ENCODE peak calls at places on chromosomes 5 and 9, in eight cellular contexts. J is lower lobe of right lung; A is stomach; E is A549; W is H9; U is IMR-90; M is astrocyte; D is CD4-positive, alpha-beta T cell. V is an unnamed sample.

GRCh38 chr5:174192103-174192655 is 146.7 kb downstream of the NSG2 start:
- DNase-seq in J (no peak), A (no peak), E (no peak), W (no peak), U (no peak), M (no peak), D (no peak), V (no peak)

GRCh38 chr5:134215757-134216156 is 10.1 kb downstream of the PPP2CA start:
- DNase-seq in J (no peak), A (no peak), E (no peak), W (no peak), U (no peak), M (no peak), D (no peak), V (no peak)

GRCh38 chr5:160390787-160391696 is 8.8 kb downstream of the FAM200C start:
- DNase-seq in J (no peak), A (no peak), E (peak; percentile 32), W (no peak), U (peak; percentile 36), M (peak; percentile 16), D (no peak), V (no peak)

GRCh38 chr9:120714846-120715231 is 569 bp upstream of the MEGF9 start:
- DNase-seq in J (no peak), A (no peak), E (no peak), W (no peak), U (no peak), M (no peak), D (no peak), V (no peak)

GRCh38 chr9:133838859-133839507 is 100.8 kb upstream of the SARDH start:
- DNase-seq in J (no peak), A (no peak), E (no peak), W (no peak), U (no peak), M (no peak), D (no peak), V (no peak)

GRCh38 chr5:94313188-94313587 is 305.2 kb downstream of the KIAA0825 start:
- DNase-seq in J (no peak), A (no peak), E (no peak), W (no peak), U (no peak), M (no peak), D (no peak), V (no peak)

GRCh38 chr9:110101531-110102161 is 106.3 kb downstream of the C9orf152 start:
- DNase-seq in J (no peak), A (no peak), E (no peak), W (no peak), U (peak; percentile 83), M (no peak), D (no peak), V (no peak)

GRCh38 chr5:176473335-176474006 is 25.3 kb downstream of the FAF2 start:
- DNase-seq in J (no peak), A (no peak), E (no peak), W (no peak), U (peak; percentile 64), M (no peak), D (no peak), V (peak; percentile 4)

GRCh38 chr9:130433168-130433946 is 11.4 kb upstream of the ASS1 start:
- DNase-seq in J (no peak), A (no peak), E (peak; percentile 68), W (peak; percentile 79), U (peak; percentile 39), M (peak; percentile 35), D (peak; percentile 12), V (no peak)

GRCh38 chr5:156380846-156381245 is 53.9 kb downstream of the SGCD start:
- DNase-seq in J (no peak), A (no peak), E (peak; percentile 22), W (no peak), U (peak; percentile 86), M (peak; percentile 73), D (no peak), V (no peak)

GRCh38 chr5:154058055-154059038 is 19.6 kb downstream of the MFAP3 start:
- DNase-seq in J (no peak), A (peak; percentile 75), E (no peak), W (no peak), U (peak; percentile 31), M (peak; percentile 69), D (no peak), V (no peak)

GRCh38 chr9:18238752-18239151 is 235.2 kb upstream of the ADAMTSL1 start:
- DNase-seq in J (no peak), A (no peak), E (no peak), W (no peak), U (peak; percentile 56), M (peak; percentile 56), D (no peak), V (no peak)

GRCh38 chr5:51829691-51830090 is 446.4 kb downstream of the ISL1 start:
- DNase-seq in J (no peak), A (no peak), E (no peak), W (no peak), U (no peak), M (no peak), D (no peak), V (no peak)

GRCh38 chr9:92141144-92142129 is 26.2 kb upstream of the SPTLC1 start:
- DNase-seq in J (no peak), A (peak; percentile 45), E (no peak), W (peak; percentile 64), U (no peak), M (no peak), D (no peak), V (no peak)

GRCh38 chr5:175467983-175468698 is 10.2 kb upstream of the SFXN1 start:
- DNase-seq in J (no peak), A (no peak), E (no peak), W (no peak), U (no peak), M (no peak), D (no peak), V (no peak)

GRCh38 chr5:7808998-7809397 is 41.9 kb downstream of the CFAP90 start:
- DNase-seq in J (no peak), A (no peak), E (no peak), W (no peak), U (no peak), M (no peak), D (no peak), V (no peak)

GRCh38 chr5:57368010-57368409 is 114.6 kb downstream of the ACTBL2 start:
- DNase-seq in J (no peak), A (no peak), E (peak; percentile 17), W (no peak), U (peak; percentile 68), M (peak; percentile 15), D (no peak), V (peak; percentile 8)

GRCh38 chr5:52989025-52989780 is at the start of gene ITGA2:
- DNase-seq in J (peak; percentile 68), A (peak; percentile 61), E (peak; percentile 71), W (peak; percentile 73), U (peak; percentile 40), M (no peak), D (peak; percentile 8), V (no peak)

GRCh38 chr5:93053825-93054224 is 527.2 kb downstream of the NR2F1-AS1 start:
- DNase-seq in J (no peak), A (no peak), E (peak; percentile 47), W (no peak), U (peak; percentile 83), M (peak; percentile 20), D (no peak), V (peak; percentile 55)

GRCh38 chr5:44389410-44389879 is at the start of gene FGF10:
- DNase-seq in J (peak; percentile 47), A (no peak), E (no peak), W (peak; percentile 84), U (no peak), M (no peak), D (no peak), V (no peak)

GRCh38 chr9:98783518-98784226 is 12.7 kb downstream of the ANKS6 start:
- DNase-seq in J (no peak), A (no peak), E (no peak), W (no peak), U (no peak), M (no peak), D (no peak), V (no peak)

GRCh38 chr9:137953683-137954438 is 76.3 kb downstream of the CACNA1B start:
- DNase-seq in J (no peak), A (no peak), E (no peak), W (no peak), U (no peak), M (no peak), D (no peak), V (no peak)
- H3K9me3 ChIP-seq in J (no peaks in the 10 kb centered on the region), A (no peaks in the 10 kb centered on the region), E (no peaks in the 10 kb centered on the region), W (peaks cover 8% of the 10 kb centered on the region), U (peaks cover 69% of the 10 kb centered on the region), M (peaks cover 9% of the 10 kb centered on the region), D (no peaks in the 10 kb centered on the region), V (peaks cover 90% of the 10 kb centered on the region)

GRCh38 chr5:61362796-61363364 is 30.8 kb downstream of the ZSWIM6 start:
- DNase-seq in J (no peak), A (no peak), E (peak; percentile 38), W (peak; percentile 32), U (peak; percentile 40), M (no peak), D (no peak), V (no peak)

GRCh38 chr5:61370496-61370895 is 38.4 kb downstream of the ZSWIM6 start:
- DNase-seq in J (no peak), A (no peak), E (no peak), W (no peak), U (no peak), M (no peak), D (no peak), V (no peak)

GRCh38 chr5:61371474-61371873 is 39.4 kb downstream of the ZSWIM6 start:
- DNase-seq in J (no peak), A (no peak), E (no peak), W (no peak), U (no peak), M (no peak), D (no peak), V (no peak)

GRCh38 chr5:61363715-61364114 is 31.7 kb downstream of the ZSWIM6 start:
- DNase-seq in J (no peak), A (no peak), E (no peak), W (no peak), U (no peak), M (no peak), D (no peak), V (no peak)

DNA sequence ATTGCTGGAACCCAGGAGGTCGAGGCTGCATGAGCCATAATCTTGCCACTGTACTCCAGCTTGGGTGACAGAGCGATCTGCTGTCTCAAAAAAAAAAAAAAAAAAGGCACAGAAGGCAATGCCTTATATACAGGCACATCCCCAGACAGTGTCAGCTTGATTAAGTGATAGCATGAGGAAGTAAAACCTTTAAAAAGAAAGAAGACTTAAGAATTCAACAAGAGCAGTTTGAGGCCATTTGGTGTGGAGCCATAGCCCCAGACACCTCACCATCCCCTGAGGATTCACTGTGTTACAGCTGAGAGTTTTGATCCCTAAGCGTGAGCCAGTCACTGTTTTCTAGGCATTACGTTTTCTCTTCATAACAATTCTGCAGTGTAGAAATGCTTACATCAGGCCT is 34.8 kb downstream of the ZSWIM6 start:
- DNase-seq in J (no peak), A (no peak), E (no peak), W (no peak), U (no peak), M (no peak), D (no peak), V (no peak)
- TF ChIP-seq CTCF in J (no peak), A (no peak), E (no peak), W (no peak), U (no peak), M (no peak), D (no peak), V (no peak)

GRCh38 chr5:115599924-115600323 is 2.4 kb downstream of the TICAM2 start:
- DNase-seq in J (no peak), A (no peak), E (no peak), W (no peak), U (no peak), M (peak; percentile 25), D (no peak), V (no peak)
- H3K27ac ChIP-seq in J (no peak overlapping the region), A (no peak overlapping the region), E (no peak overlapping the region), W (no peak overlapping the region), U (no peak overlapping the region), M (peak overlapping the region; percentile 32), D (no peak overlapping the region), V (no peak overlapping the region)

GRCh38 chr9:95556521-95556920 is 39.8 kb upstream of the PTCH1 start:
- DNase-seq in J (no peak), A (no peak), E (no peak), W (no peak), U (no peak), M (no peak), D (no peak), V (no peak)
- H3K9me3 ChIP-seq in J (no peaks in the 10 kb centered on the region), A (no peaks in the 10 kb centered on the region), E (no peaks in the 10 kb centered on the region), W (no peaks in the 10 kb centered on the region), U (peaks cover 3% of the 10 kb centered on the region), M (no peaks in the 10 kb centered on the region), D (no peaks in the 10 kb centered on the region), V (peaks cover 7% of the 10 kb centered on the region)

V was measured in AG04450.